ENCODE peak calls at places on chromosomes 6 and 20, in five cellular contexts. S, X, B, E and W are unnamed samples.

GRCh38 chr6:90008908-90009501 is 114.7 kb downstream of the GJA10 start:
- DNase-seq in S (no peak), B (no peak), E (no peak), X (no peak), W (no peak)

GRCh38 chr6:139776051-139776450 is 401.6 kb upstream of the CITED2 start:
- DNase-seq in E (no peak), S (no peak), X (no peak), B (no peak), W (no peak)

GRCh38 chr6:18242062-18242851 is 22.1 kb downstream of the DEK start:
- DNase-seq in B (no peak), S (no peak), X (no peak), E (no peak), W (no peak)

GRCh38 chr6:89073014-89073620 is 7.4 kb upstream of the PNRC1 start:
- DNase-seq in X (no peak), B (peak; percentile 18), E (no peak), S (no peak), W (no peak)

GRCh38 chr6:37965964-37966676 is 146.6 kb downstream of the ZFAND3 start:
- DNase-seq in X (no peak), B (no peak), S (no peak), E (no peak), W (no peak)

GRCh38 chr20:23880426-23880825 is 878 bp upstream of the CST5 start:
- DNase-seq in E (no peak), B (no peak), S (no peak), X (no peak), W (no peak)

GRCh38 chr6:1482381-1483166 is 93.2 kb downstream of the FOXF2 start:
- DNase-seq in S (no peak), E (no peak), B (no peak), X (no peak), W (no peak)

GRCh38 chr6:88120635-88121034 is 45.5 kb downstream of the CNR1 start:
- DNase-seq in E (no peak), X (no peak), S (no peak), B (no peak), W (no peak)

GRCh38 chr20:38982291-38982690 is 20.1 kb downstream of the DHX35 start:
- DNase-seq in E (no peak), S (no peak), B (no peak), X (no peak), W (no peak)

GRCh38 chr6:106773482-106773881 is 144.1 kb downstream of the QRSL1 start:
- DNase-seq in B (no peak), E (no peak), X (no peak), S (no peak), W (no peak)

GRCh38 chr20:51419236-51419635 is 123.3 kb downstream of the NFATC2 start:
- DNase-seq in X (no peak), B (no peak), E (no peak), S (no peak), W (no peak)

GRCh38 chr20:45341939-45342862 is 6.0 kb downstream of the SDC4 start:
- DNase-seq in X (no peak), S (peak; percentile 21), B (no peak), E (peak; percentile 73), W (peak; percentile 58)

GRCh38 chr20:46539113-46539512 is 11.3 kb downstream of the OCSTAMP start:
- DNase-seq in B (no peak), E (no peak), X (no peak), S (no peak), W (no peak)

GRCh38 chr20:48384147-48384818 is 443.5 kb downstream of the PREX1 start:
- DNase-seq in S (no peak), X (no peak), B (no peak), E (no peak), W (no peak)

GRCh38 chr6:36516991-36517390 is 30.3 kb downstream of the STK38 start:
- DNase-seq in X (no peak), S (no peak), B (no peak), E (no peak), W (no peak)

GRCh38 chr20:61285152-61285645 is 33.1 kb downstream of the CDH4 start:
- DNase-seq in B (no peak), E (no peak), X (no peak), S (no peak), W (no peak)

GRCh38 chr20:50776122-50776795 is 18.6 kb upstream of the BCAS4 start:
- DNase-seq in X (no peak), E (no peak), B (no peak), S (no peak), W (no peak)

GRCh38 chr6:150857062-150857905 is 8.2 kb upstream of the MTHFD1L start:
- DNase-seq in X (no peak), S (no peak), E (no peak), B (no peak), W (no peak)